ENCODE peak calls at places on chromosomes 7 and 10, in nine cellular contexts. P, U, N, B, L, X, F, W and E are unnamed samples.

GRCh38 chr10:8402469-8403074 is 348.1 kb downstream of the GATA3 start:
- DNase-seq in P (no peak), U (no peak), N (no peak), B (no peak), L (no peak), X (no peak), F (no peak), W (no peak), E (no peak)

GRCh38 chr7:106167439-106168136 is 55.5 kb upstream of the SYPL1 start:
- DNase-seq in P (peak; percentile 85), U (no peak), N (no peak), B (no peak), L (no peak), X (no peak), F (no peak), W (no peak), E (no peak)

GRCh38 chr7:131302876-131303707 is 24.6 kb upstream of the MKLN1 start:
- DNase-seq in P (no peak), U (no peak), N (peak; percentile 23), B (no peak), L (peak; percentile 73), X (no peak), F (peak; percentile 11), W (peak; percentile 39), E (no peak)

GRCh38 chr7:73341877-73342276 is 13.9 kb downstream of the FKBP6 start:
- DNase-seq in P (no peak), U (no peak), N (no peak), B (no peak), L (no peak), X (no peak), F (no peak), W (peak; percentile 37), E (no peak)

GRCh38 chr7:29146888-29147609 is 712 bp upstream of the CPVL start:
- DNase-seq in P (peak; percentile 28), U (no peak), N (peak; percentile 69), B (peak; percentile 49), L (peak; percentile 64), X (no peak), F (no peak), W (peak; percentile 8), E (peak; percentile 14)

GRCh38 chr7:105585850-105586500 is 4.7 kb upstream of the EFCAB10 start:
- DNase-seq in P (no peak), U (no peak), N (no peak), B (no peak), L (no peak), X (no peak), F (no peak), W (no peak), E (no peak)

GRCh38 chr10:19556666-19557065 is 259.6 kb upstream of the PLXDC2 start:
- DNase-seq in P (no peak), U (no peak), N (no peak), B (no peak), L (no peak), X (no peak), F (no peak), W (no peak), E (no peak)

GRCh38 chr10:124600051-124600880 is 138.6 kb downstream of the LHPP start:
- DNase-seq in P (no peak), U (peak; percentile 57), N (no peak), B (no peak), L (no peak), X (no peak), F (no peak), W (no peak), E (no peak)

GRCh38 chr7:2231992-2232765 is 566 bp downstream of the MAD1L1 start:
- DNase-seq in P (no peak), U (no peak), N (no peak), B (peak; percentile 57), L (peak; percentile 76), X (peak; percentile 34), F (peak; percentile 21), W (no peak), E (peak; percentile 59)

GRCh38 chr10:32445036-32445435 is 904 bp upstream of the CCDC7 start:
- DNase-seq in P (no peak), U (no peak), N (no peak), B (no peak), L (no peak), X (no peak), F (no peak), W (no peak), E (no peak)

GRCh38 chr7:138919912-138920311 is 61.3 kb downstream of the KIAA1549 start:
- DNase-seq in P (no peak), U (no peak), N (no peak), B (no peak), L (peak; percentile 64), X (no peak), F (no peak), W (no peak), E (no peak)

GRCh38 chr7:24756989-24757798 is at the start of gene GSDME:
- DNase-seq in P (no peak), U (peak; percentile 77), N (peak; percentile 68), B (peak; percentile 75), L (peak; percentile 86), X (peak; percentile 54), F (peak; percentile 45), W (no peak), E (peak; percentile 78)

GRCh38 chr10:132167041-132167674 is 19.6 kb upstream of the DPYSL4 start:
- DNase-seq in P (no peak), U (peak; percentile 46), N (no peak), B (no peak), L (no peak), X (no peak), F (no peak), W (no peak), E (no peak)

GRCh38 chr7:66344166-66344565 is 139.0 kb downstream of the TPST1 start:
- DNase-seq in P (no peak), U (no peak), N (no peak), B (no peak), L (no peak), X (no peak), F (no peak), W (no peak), E (no peak)

GRCh38 chr10:24453404-24453830 is 244.5 kb downstream of the KIAA1217 start:
- DNase-seq in P (no peak), U (no peak), N (no peak), B (no peak), L (no peak), X (no peak), F (no peak), W (no peak), E (no peak)

GRCh38 chr7:148303295-148304013 is 287.1 kb upstream of the C7orf33 start:
- DNase-seq in P (peak; percentile 35), U (peak; percentile 77), N (peak; percentile 84), B (no peak), L (no peak), X (peak; percentile 69), F (no peak), W (no peak), E (peak; percentile 9)

GRCh38 chr10:67476201-67476600 is 219.8 kb downstream of the CTNNA3 start:
- DNase-seq in P (no peak), U (no peak), N (no peak), B (no peak), L (peak; percentile 67), X (no peak), F (no peak), W (no peak), E (no peak)

GRCh38 chr7:20385121-20385520 is 54.4 kb downstream of the ITGB8 start:
- DNase-seq in P (no peak), U (no peak), N (no peak), B (no peak), L (no peak), X (no peak), F (no peak), W (no peak), E (no peak)

GRCh38 chr10:75994332-75995040 is 563.1 kb downstream of the LRMDA start:
- DNase-seq in P (no peak), U (no peak), N (no peak), B (no peak), L (no peak), X (no peak), F (no peak), W (no peak), E (no peak)

GRCh38 chr7:101702362-101702850 is 73.3 kb upstream of the MYL10 start:
- DNase-seq in P (no peak), U (no peak), N (no peak), B (no peak), L (peak; percentile 75), X (no peak), F (no peak), W (peak; percentile 23), E (no peak)
- TF ChIP-seq CTCF in P (no peak), U (no peak), N (no peak), B (no peak), L (peak; percentile 44), X (no peak), F (no peak), W (peak; percentile 19), E (no peak)

GRCh38 chr10:119149157-119149556 is 16.4 kb downstream of the SFXN4 start:
- DNase-seq in P (no peak), U (no peak), N (no peak), B (no peak), L (no peak), X (no peak), F (no peak), W (no peak), E (no peak)

GRCh38 chr10:119153661-119154060 is 11.9 kb downstream of the SFXN4 start:
- DNase-seq in P (no peak), U (no peak), N (no peak), B (no peak), L (no peak), X (no peak), F (no peak), W (no peak), E (no peak)

GRCh38 chr10:119153041-119153440 is 12.5 kb downstream of the SFXN4 start:
- DNase-seq in P (no peak), U (no peak), N (no peak), B (no peak), L (no peak), X (no peak), F (no peak), W (no peak), E (no peak)

DNA sequence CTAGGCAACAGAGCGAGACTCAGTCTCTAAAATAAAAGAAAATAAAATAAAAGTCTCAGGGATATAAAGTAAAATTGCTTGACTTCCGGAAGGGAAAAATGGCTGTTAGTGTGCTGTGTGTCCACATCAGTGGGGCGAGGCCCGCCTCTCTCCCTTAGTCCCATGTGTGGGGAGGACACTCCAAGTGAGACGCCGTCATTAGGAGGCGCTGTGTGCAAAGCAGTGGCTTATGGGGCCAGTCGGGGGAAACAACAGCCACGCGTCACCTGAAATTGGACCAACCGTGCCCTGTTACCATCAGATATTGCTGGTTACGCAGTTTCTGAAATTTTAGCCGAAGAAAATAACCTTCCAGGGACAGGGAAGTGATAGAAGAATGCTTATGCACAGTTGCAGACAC is 15.8 kb downstream of the SFXN4 start:
- DNase-seq in P (no peak), U (no peak), N (no peak), B (no peak), L (peak; percentile 75), X (no peak), F (peak; percentile 30), W (no peak), E (no peak)
- TF ChIP-seq CTCF in P (peak; percentile 8), U (no peak), N (no peak), B (peak; percentile 10), L (peak; percentile 60), X (peak; percentile 31), F (no peak), W (peak; percentile 52), E (no peak)

GRCh38 chr7:78539825-78540224 is 741.3 kb downstream of the PHTF2 start:
- DNase-seq in P (no peak), U (no peak), N (no peak), B (no peak), L (peak; percentile 57), X (peak; percentile 12), F (no peak), W (no peak), E (no peak)
- TF ChIP-seq CTCF in P (no peak), U (no peak), N (no peak), B (no peak), L (peak; percentile 32), X (no peak), F (no peak), W (no peak), E (no peak)

GRCh38 chr7:123070702-123071286 is 75.3 kb upstream of the TAS2R16 start:
- DNase-seq in P (no peak), U (no peak), N (no peak), B (peak; percentile 28), L (peak; percentile 59), X (peak; percentile 43), F (no peak), W (peak; percentile 32), E (no peak)
- TF ChIP-seq CTCF in P (peak; percentile 16), U (no peak), N (peak; percentile 25), B (peak; percentile 18), L (peak; percentile 75), X (peak; percentile 87), F (no peak), W (peak; percentile 69), E (peak; percentile 43)